ENCODE peak calls at places on chromosomes 12 and 14, in four cellular contexts. M, U, I and P are unnamed samples.

GRCh38 chr12:120584343-120585149 is 3.3 kb upstream of the POP5 start:
- DNase-seq in M (no peak), U (no peak), I (peak; percentile 77), P (peak; percentile 49)

GRCh38 chr12:26277511-26278246 is 82.3 kb downstream of the SSPN start:
- DNase-seq in M (no peak), I (no peak), U (no peak), P (no peak)

GRCh38 chr14:69059658-69060648 is 80.9 kb upstream of the ACTN1 start:
- DNase-seq in I (no peak), U (peak; percentile 99), M (no peak), P (peak; percentile 67)

GRCh38 chr12:68951652-68952051 is 18.7 kb upstream of the CPM start:
- DNase-seq in I (no peak), U (no peak), M (no peak), P (no peak)

GRCh38 chr14:74552623-74553022 is 59.1 kb downstream of the ISCA2 start:
- DNase-seq in I (peak; percentile 94), M (no peak), U (peak; percentile 50), P (no peak)

GRCh38 chr14:33765251-33765650 is 185.6 kb downstream of the EGLN3 start:
- DNase-seq in I (peak; percentile 75), U (no peak), M (no peak), P (no peak)

GRCh38 chr12:72146495-72146894 is 125.7 kb upstream of the TRHDE start:
- DNase-seq in I (no peak), U (no peak), M (no peak), P (no peak)

GRCh38 chr14:95696741-95697140 is 10.5 kb downstream of the TCL1B start:
- DNase-seq in U (no peak), M (no peak), I (no peak), P (no peak)

GRCh38 chr12:10689146-10689545 is 15.3 kb upstream of the STYK1 start:
- DNase-seq in I (no peak), U (no peak), M (no peak), P (no peak)

GRCh38 chr14:61523751-61524150 is 171.6 kb upstream of the HIF1A start:
- DNase-seq in U (no peak), M (no peak), I (no peak), P (no peak)

GRCh38 chr14:61526405-61527312 is 168.7 kb upstream of the HIF1A start:
- DNase-seq in U (no peak), I (no peak), M (no peak), P (no peak)

GRCh38 chr14:61524936-61525292 is 170.4 kb upstream of the HIF1A start:
- DNase-seq in U (no peak), M (no peak), I (no peak), P (no peak)

GRCh38 chr14:61525293-61526011 is 169.9 kb upstream of the HIF1A start:
- DNase-seq in I (no peak), M (peak; percentile 85), U (peak; percentile 52), P (peak; percentile 88)

DNA sequence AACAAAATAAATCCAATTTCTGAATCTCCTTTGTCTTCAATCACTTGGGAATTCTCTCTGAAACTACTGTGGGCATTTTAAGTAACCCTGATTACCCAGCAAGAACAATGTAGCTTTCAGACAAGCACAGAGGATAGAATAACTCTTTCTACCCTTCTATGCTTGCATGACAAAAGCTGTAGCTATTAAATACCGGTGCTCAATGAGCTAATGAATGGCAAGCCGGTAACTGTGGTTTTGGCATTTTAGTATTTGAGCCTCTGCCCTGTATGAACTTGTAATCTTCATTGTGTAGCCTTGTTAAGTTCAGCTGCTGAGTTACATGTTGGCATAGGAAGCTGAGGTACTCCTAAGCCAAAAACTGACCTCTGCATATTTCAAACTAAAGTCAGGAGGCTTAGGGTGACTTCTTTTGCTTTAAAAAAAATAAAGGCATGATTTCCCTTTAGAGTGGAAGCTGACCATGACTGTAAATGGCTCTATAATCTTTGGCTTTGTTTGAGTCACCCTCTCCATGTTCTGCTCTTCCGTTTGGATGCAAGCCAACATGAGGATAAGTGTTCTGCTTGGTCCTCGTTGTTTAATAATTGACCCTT is 171.0 kb upstream of the HIF1A start:
- DNase-seq in M (no peak), U (peak; percentile 74), I (no peak), P (peak; percentile 77)
- TF ChIP-seq RFX5 in M (no peak), U (no peak), I (no peak), P (no peak)

DNA sequence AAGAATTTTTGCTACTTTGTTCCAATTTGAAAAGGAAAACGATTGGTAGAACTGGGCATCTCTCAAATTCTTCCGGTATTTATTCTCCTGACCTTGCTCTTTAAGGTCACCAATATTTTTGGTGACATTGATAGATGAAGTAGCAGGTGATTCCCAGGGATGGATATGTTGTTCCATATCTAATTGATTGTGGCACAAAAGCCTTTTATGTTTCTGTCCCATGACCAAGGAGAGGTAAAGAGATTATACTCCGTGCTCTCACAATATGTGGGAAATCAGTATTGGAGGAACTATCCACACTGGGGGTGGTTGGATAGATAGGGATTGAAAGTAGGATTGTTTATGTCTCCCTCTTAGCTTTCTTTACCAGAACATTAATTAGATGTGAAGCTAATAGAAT is 61.7 kb upstream of the LRIG3 start:
- DNase-seq in M (no peak), I (no peak), U (no peak), P (no peak)
- TF ChIP-seq RFX5 in M (no peak), I (no peak), U (no peak), P (no peak)

GRCh38 chr12:108568653-108569154 is 6.3 kb downstream of the ISCU start:
- DNase-seq in U (no peak), I (no peak), M (peak; percentile 99), P (no peak)
- TF ChIP-seq RFX5 in U (no peak), I (no peak), M (no peak), P (no peak)

DNA sequence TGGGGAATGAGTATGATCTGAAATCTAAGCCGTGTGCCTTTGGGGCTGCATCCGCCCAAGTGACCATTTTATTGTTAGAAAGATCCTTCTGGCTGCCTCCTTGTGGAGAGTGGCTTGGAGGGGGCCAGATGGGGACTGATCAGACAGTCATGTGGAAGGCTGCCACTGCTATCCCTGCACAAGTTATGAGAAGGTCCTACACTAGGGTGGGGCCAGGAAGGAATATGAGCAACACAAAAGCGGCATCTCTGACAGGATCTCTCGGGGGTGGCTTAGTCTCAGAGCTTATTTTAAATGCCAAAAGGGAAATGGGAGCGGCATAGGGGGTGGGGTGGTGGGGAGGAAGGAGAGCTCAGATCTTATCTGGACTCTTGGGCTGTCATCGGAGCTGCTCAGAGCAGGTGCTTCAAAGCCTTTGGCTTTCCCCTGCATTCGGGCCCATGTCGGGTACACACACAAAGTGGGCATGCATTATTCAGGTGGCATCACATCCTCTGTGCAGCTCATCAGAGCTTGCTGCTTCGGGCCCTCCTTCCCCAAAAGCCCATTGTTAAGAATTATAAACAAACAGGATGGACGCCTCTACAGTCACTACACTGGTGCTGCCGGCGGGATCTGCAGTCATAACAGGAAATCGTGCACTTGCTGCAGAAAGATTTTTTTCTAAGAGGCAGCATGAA is 805.4 kb downstream of the VRK1 start:
- DNase-seq in I (no peak), U (no peak), M (no peak), P (no peak)
- TF ChIP-seq RFX5 in I (no peak), U (no peak), M (no peak), P (no peak)

GRCh38 chr14:100408350-100409015 is 85.3 kb downstream of the SLC25A47 start:
- DNase-seq in M (no peak), I (no peak), U (peak; percentile 90), P (peak; percentile 83)
- TF ChIP-seq RFX5 in M (no peak), I (no peak), U (no peak), P (no peak)

GRCh38 chr14:104687601-104688504 is 1.6 kb upstream of the INF2 start:
- DNase-seq in U (no peak), I (no peak), M (no peak), P (peak; percentile 97)
- TF ChIP-seq RFX5 in U (no peak), I (no peak), M (no peak), P (no peak)

GRCh38 chr14:92850492-92850891 is 56.4 kb downstream of the GOLGA5 start:
- DNase-seq in M (no peak), U (peak; percentile 46), I (no peak), P (no peak)

GRCh38 chr14:92844220-92844619 is 50.1 kb downstream of the GOLGA5 start:
- DNase-seq in U (no peak), M (peak; percentile 47), I (no peak), P (no peak)

GRCh38 chr14:92848941-92849340 is 54.8 kb downstream of the GOLGA5 start:
- DNase-seq in M (no peak), U (no peak), I (peak; percentile 25), P (no peak)

GRCh38 chr14:92847220-92848148 is 53.4 kb downstream of the GOLGA5 start:
- DNase-seq in U (no peak), M (no peak), I (no peak), P (no peak)

GRCh38 chr14:92846162-92846897 is 52.2 kb downstream of the GOLGA5 start:
- DNase-seq in I (no peak), M (peak; percentile 86), U (peak; percentile 82), P (peak; percentile 9)
- TF ChIP-seq RFX5 in I (no peak), M (no peak), U (no peak), P (no peak)

GRCh38 chr12:121787063-121787774 is 6.3 kb downstream of the RHOF start:
- DNase-seq in M (no peak), I (no peak), U (no peak), P (peak; percentile 75)
- TF ChIP-seq RFX5 in M (no peak), I (no peak), U (no peak), P (no peak)

GRCh38 chr12:104910196-104910840 is 47.8 kb downstream of the SLC41A2 start:
- DNase-seq in I (no peak), M (no peak), U (peak; percentile 62), P (no peak)
- TF ChIP-seq RFX5 in I (no peak), M (no peak), U (no peak), P (no peak)